ENCODE peak calls at places on chromosomes 2 and 18, in eight cellular contexts. One of them, this sample, is unnamed.

GRCh38 chr18:33821503-33821902 is 243.5 kb downstream of the ASXL3 start:
- DNase-seq in cardiac muscle cell: peak; percentile 46
- DNase-seq in mucosa of descending colon: no peak
- DNase-seq in Peyer's patch: no peak
- DNase-seq in heart right ventricle: no peak
- DNase-seq in lower lobe of right lung: no peak
- DNase-seq in transverse colon: no peak
- DNase-seq in BE2C: no peak
- DNase-seq in this sample: no peak

GRCh38 chr2:204897561-204897960 is 352.3 kb downstream of the PARD3B start:
- DNase-seq in lower lobe of right lung: no peak
- DNase-seq in Peyer's patch: no peak
- DNase-seq in mucosa of descending colon: no peak
- DNase-seq in cardiac muscle cell: no peak
- DNase-seq in heart right ventricle: no peak
- DNase-seq in transverse colon: no peak
- DNase-seq in BE2C: no peak
- DNase-seq in this sample: no peak

GRCh38 chr2:122023059-122023879 is 267.8 kb downstream of the TSN start:
- DNase-seq in lower lobe of right lung: no peak
- DNase-seq in transverse colon: no peak
- DNase-seq in cardiac muscle cell: peak; percentile 25
- DNase-seq in Peyer's patch: no peak
- DNase-seq in mucosa of descending colon: no peak
- DNase-seq in BE2C: no peak
- DNase-seq in heart right ventricle: no peak
- DNase-seq in this sample: no peak

GRCh38 chr2:207258191-207258991 is 92.6 kb upstream of the KLF7 start:
- DNase-seq in Peyer's patch: peak; percentile 59
- DNase-seq in lower lobe of right lung: peak; percentile 48
- DNase-seq in mucosa of descending colon: peak; percentile 71
- DNase-seq in heart right ventricle: peak; percentile 71
- DNase-seq in transverse colon: peak; percentile 78
- DNase-seq in cardiac muscle cell: peak; percentile 98
- DNase-seq in BE2C: peak; percentile 80
- DNase-seq in this sample: no peak

GRCh38 chr18:57819671-57820460 is 16.8 kb upstream of the ATP8B1 start:
- DNase-seq in cardiac muscle cell: peak; percentile 74
- DNase-seq in lower lobe of right lung: peak; percentile 63
- DNase-seq in BE2C: peak; percentile 27
- DNase-seq in heart right ventricle: peak; percentile 86
- DNase-seq in Peyer's patch: peak; percentile 73
- DNase-seq in mucosa of descending colon: peak; percentile 70
- DNase-seq in transverse colon: peak; percentile 82
- DNase-seq in this sample: no peak

GRCh38 chr18:887716-888115 is 17.0 kb upstream of the ADCYAP1 start:
- DNase-seq in cardiac muscle cell: no peak
- DNase-seq in mucosa of descending colon: no peak
- DNase-seq in transverse colon: no peak
- DNase-seq in Peyer's patch: no peak
- DNase-seq in heart right ventricle: no peak
- DNase-seq in BE2C: no peak
- DNase-seq in lower lobe of right lung: no peak
- DNase-seq in this sample: no peak

GRCh38 chr2:39265315-39265714 is 21.5 kb upstream of the CDKL4 start:
- DNase-seq in cardiac muscle cell: no peak
- DNase-seq in Peyer's patch: no peak
- DNase-seq in mucosa of descending colon: no peak
- DNase-seq in lower lobe of right lung: no peak
- DNase-seq in heart right ventricle: no peak
- DNase-seq in transverse colon: no peak
- DNase-seq in BE2C: no peak
- DNase-seq in this sample: no peak

GRCh38 chr2:171522057-171522803 is at the start of gene CYBRD1:
- DNase-seq in lower lobe of right lung: peak; percentile 90
- DNase-seq in cardiac muscle cell: peak; percentile 94
- DNase-seq in Peyer's patch: peak; percentile 91
- DNase-seq in BE2C: peak; percentile 6
- DNase-seq in mucosa of descending colon: peak; percentile 84
- DNase-seq in heart right ventricle: peak; percentile 87
- DNase-seq in transverse colon: peak; percentile 80
- DNase-seq in this sample: no peak

GRCh38 chr2:68653034-68653433 is 9.7 kb downstream of the PROKR1 start:
- DNase-seq in transverse colon: no peak
- DNase-seq in heart right ventricle: no peak
- DNase-seq in BE2C: no peak
- DNase-seq in mucosa of descending colon: no peak
- DNase-seq in cardiac muscle cell: peak; percentile 28
- DNase-seq in lower lobe of right lung: no peak
- DNase-seq in Peyer's patch: no peak
- DNase-seq in this sample: no peak

GRCh38 chr2:149446735-149447134 is 116.3 kb downstream of the LYPD6 start:
- DNase-seq in heart right ventricle: no peak
- DNase-seq in mucosa of descending colon: no peak
- DNase-seq in BE2C: no peak
- DNase-seq in Peyer's patch: no peak
- DNase-seq in cardiac muscle cell: no peak
- DNase-seq in lower lobe of right lung: no peak
- DNase-seq in transverse colon: no peak
- DNase-seq in this sample: no peak

GRCh38 chr18:38453880-38454279 is 888.3 kb upstream of the CELF4 start:
- DNase-seq in transverse colon: no peak
- DNase-seq in lower lobe of right lung: no peak
- DNase-seq in mucosa of descending colon: no peak
- DNase-seq in cardiac muscle cell: no peak
- DNase-seq in BE2C: no peak
- DNase-seq in heart right ventricle: no peak
- DNase-seq in Peyer's patch: no peak
- DNase-seq in this sample: no peak

GRCh38 chr2:240569998-240570530 is 1.8 kb downstream of the RNPEPL1 start:
- DNase-seq in mucosa of descending colon: peak; percentile 53
- DNase-seq in cardiac muscle cell: no peak
- DNase-seq in heart right ventricle: no peak
- DNase-seq in Peyer's patch: peak; percentile 40
- DNase-seq in transverse colon: peak; percentile 34
- DNase-seq in BE2C: peak; percentile 6
- DNase-seq in lower lobe of right lung: peak; percentile 50
- DNase-seq in this sample: peak; percentile 46

GRCh38 chr18:50559750-50560680 is at the start of gene MAPK4:
- DNase-seq in BE2C: no peak
- DNase-seq in lower lobe of right lung: peak; percentile 58
- DNase-seq in Peyer's patch: peak; percentile 64
- DNase-seq in heart right ventricle: no peak
- DNase-seq in mucosa of descending colon: peak; percentile 63
- DNase-seq in transverse colon: peak; percentile 33
- DNase-seq in cardiac muscle cell: peak; percentile 42
- DNase-seq in this sample: no peak

GRCh38 chr2:112889976-112890375 is 21.0 kb upstream of the IL37 start:
- DNase-seq in mucosa of descending colon: no peak
- DNase-seq in lower lobe of right lung: no peak
- DNase-seq in transverse colon: no peak
- DNase-seq in heart right ventricle: no peak
- DNase-seq in BE2C: no peak
- DNase-seq in cardiac muscle cell: no peak
- DNase-seq in Peyer's patch: no peak
- DNase-seq in this sample: no peak

GRCh38 chr18:36386150-36386920 is 88.8 kb downstream of the FHOD3 start:
- DNase-seq in BE2C: no peak
- DNase-seq in transverse colon: no peak
- DNase-seq in heart right ventricle: no peak
- DNase-seq in cardiac muscle cell: no peak
- DNase-seq in lower lobe of right lung: no peak
- DNase-seq in mucosa of descending colon: no peak
- DNase-seq in Peyer's patch: no peak
- DNase-seq in this sample: no peak

GRCh38 chr2:110816404-110817365 is 84.3 kb downstream of the ACOXL start:
- DNase-seq in Peyer's patch: no peak
- DNase-seq in mucosa of descending colon: no peak
- DNase-seq in heart right ventricle: no peak
- DNase-seq in cardiac muscle cell: no peak
- DNase-seq in transverse colon: no peak
- DNase-seq in lower lobe of right lung: no peak
- DNase-seq in BE2C: no peak
- DNase-seq in this sample: no peak

GRCh38 chr2:162155093-162155492 is 3.0 kb upstream of the GCG start:
- DNase-seq in heart right ventricle: no peak
- DNase-seq in BE2C: no peak
- DNase-seq in lower lobe of right lung: no peak
- DNase-seq in cardiac muscle cell: no peak
- DNase-seq in mucosa of descending colon: no peak
- DNase-seq in Peyer's patch: no peak
- DNase-seq in transverse colon: no peak
- DNase-seq in this sample: no peak

GRCh38 chr2:16281451-16282330 is 341.3 kb downstream of the MYCN start:
- DNase-seq in heart right ventricle: peak; percentile 21
- DNase-seq in transverse colon: no peak
- DNase-seq in Peyer's patch: no peak
- DNase-seq in BE2C: peak; percentile 100
- DNase-seq in lower lobe of right lung: no peak
- DNase-seq in mucosa of descending colon: no peak
- DNase-seq in cardiac muscle cell: peak; percentile 13
- DNase-seq in this sample: no peak

DNA sequence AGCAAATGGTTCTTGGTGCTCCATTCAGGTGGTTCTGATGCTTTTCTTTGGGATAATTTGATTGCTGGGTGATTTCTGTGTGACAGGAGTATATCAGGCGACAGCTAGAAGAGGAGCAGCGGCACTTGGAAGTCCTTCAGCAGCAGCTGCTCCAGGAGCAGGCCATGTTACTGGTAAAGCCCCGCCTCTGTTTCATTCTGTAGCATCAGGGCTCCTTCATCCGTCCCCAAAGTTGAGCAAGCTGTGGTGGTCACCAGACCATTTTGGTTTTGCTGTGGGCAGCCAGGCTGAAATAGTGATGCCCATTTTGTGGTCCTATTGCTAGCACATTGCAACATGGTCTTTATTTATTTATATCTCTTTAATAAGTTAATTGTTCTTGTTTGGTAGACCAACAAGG is 132.8 kb upstream of the IL1R2 start:
- DNase-seq in cardiac muscle cell: no peak
- DNase-seq in heart right ventricle: no peak
- DNase-seq in Peyer's patch: no peak
- DNase-seq in mucosa of descending colon: no peak
- DNase-seq in BE2C: no peak
- DNase-seq in transverse colon: no peak
- DNase-seq in lower lobe of right lung: no peak
- DNase-seq in this sample: no peak
- H3K36me3 ChIP-seq in cardiac muscle cell: peaks cover 31% of the 10 kb centered on the region
- H3K36me3 ChIP-seq in heart right ventricle: no peaks in the 10 kb centered on the region
- H3K36me3 ChIP-seq in Peyer's patch: peaks cover 26% of the 10 kb centered on the region
- H3K36me3 ChIP-seq in mucosa of descending colon: no peaks in the 10 kb centered on the region
- H3K36me3 ChIP-seq in BE2C: no peaks in the 10 kb centered on the region
- H3K36me3 ChIP-seq in transverse colon: peaks cover 5% of the 10 kb centered on the region
- H3K36me3 ChIP-seq in lower lobe of right lung: peaks cover 86% of the 10 kb centered on the region
- H3K36me3 ChIP-seq in this sample: peaks cover 54% of the 10 kb centered on the region

GRCh38 chr2:104412384-104412783 is 441.5 kb upstream of the POU3F3 start:
- DNase-seq in transverse colon: peak; percentile 33
- DNase-seq in lower lobe of right lung: no peak
- DNase-seq in heart right ventricle: no peak
- DNase-seq in cardiac muscle cell: no peak
- DNase-seq in mucosa of descending colon: peak; percentile 45
- DNase-seq in BE2C: peak; percentile 39
- DNase-seq in Peyer's patch: no peak
- DNase-seq in this sample: no peak
- TF ChIP-seq CTCF in transverse colon: peak; percentile 59
- TF ChIP-seq CTCF in lower lobe of right lung: peak; percentile 63
- TF ChIP-seq CTCF in heart right ventricle: no peak
- TF ChIP-seq CTCF in cardiac muscle cell: no peak
- TF ChIP-seq CTCF in mucosa of descending colon: no peak
- TF ChIP-seq CTCF in BE2C: peak; percentile 70
- TF ChIP-seq CTCF in Peyer's patch: peak; percentile 59
- TF ChIP-seq CTCF in this sample: no peak

GRCh38 chr18:58962331-58962730 is 97.7 kb downstream of the ZNF532 start:
- DNase-seq in BE2C: no peak
- DNase-seq in lower lobe of right lung: no peak
- DNase-seq in Peyer's patch: no peak
- DNase-seq in cardiac muscle cell: no peak
- DNase-seq in mucosa of descending colon: no peak
- DNase-seq in transverse colon: no peak
- DNase-seq in heart right ventricle: no peak
- DNase-seq in this sample: no peak
- H3K4me1 ChIP-seq in BE2C: no peaks in the 10 kb centered on the region
- H3K4me1 ChIP-seq in lower lobe of right lung: peaks cover 10% of the 10 kb centered on the region
- H3K4me1 ChIP-seq in Peyer's patch: no peaks in the 10 kb centered on the region
- H3K4me1 ChIP-seq in cardiac muscle cell: peaks cover 21% of the 10 kb centered on the region
- H3K4me1 ChIP-seq in mucosa of descending colon: peaks cover 7% of the 10 kb centered on the region
- H3K4me1 ChIP-seq in transverse colon: peaks cover 13% of the 10 kb centered on the region
- H3K4me1 ChIP-seq in heart right ventricle: peaks cover 53% of the 10 kb centered on the region
- H3K4me1 ChIP-seq in this sample: no peaks in the 10 kb centered on the region

DNA sequence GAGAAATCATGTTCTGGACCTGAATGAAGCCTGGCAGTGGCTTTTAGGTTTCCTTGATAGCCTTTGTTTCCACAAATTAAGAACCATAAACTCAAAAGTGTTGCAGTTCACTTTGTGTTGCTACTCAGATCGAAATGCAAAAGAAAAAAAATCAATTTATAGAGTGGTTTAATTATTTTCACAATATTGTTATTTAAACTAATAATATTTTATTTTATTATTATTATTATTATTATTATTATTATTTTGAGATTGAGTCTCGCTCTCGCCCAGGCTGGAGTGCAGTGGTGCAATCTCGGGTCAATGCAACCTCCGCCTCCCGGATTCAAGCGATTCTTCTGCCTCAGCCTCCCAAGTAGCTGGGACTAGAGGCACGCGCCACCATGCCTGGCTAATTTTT is 4.6 kb downstream of the SCLY start:
- DNase-seq in Peyer's patch: no peak
- DNase-seq in BE2C: no peak
- DNase-seq in heart right ventricle: no peak
- DNase-seq in lower lobe of right lung: no peak
- DNase-seq in transverse colon: no peak
- DNase-seq in cardiac muscle cell: no peak
- DNase-seq in mucosa of descending colon: no peak
- DNase-seq in this sample: no peak
- H3K36me3 ChIP-seq in Peyer's patch: peaks cover 30% of the 10 kb centered on the region
- H3K36me3 ChIP-seq in BE2C: peaks cover 43% of the 10 kb centered on the region
- H3K36me3 ChIP-seq in heart right ventricle: no peaks in the 10 kb centered on the region
- H3K36me3 ChIP-seq in lower lobe of right lung: peaks cover 39% of the 10 kb centered on the region
- H3K36me3 ChIP-seq in transverse colon: peaks cover 6% of the 10 kb centered on the region
- H3K36me3 ChIP-seq in cardiac muscle cell: peaks cover 24% of the 10 kb centered on the region
- H3K36me3 ChIP-seq in mucosa of descending colon: no peaks in the 10 kb centered on the region
- H3K36me3 ChIP-seq in this sample: no peaks in the 10 kb centered on the region

This sample was measured in CD8-positive, alpha-beta T cell.